ENCODE peak calls at places on chromosome 5, in six cellular contexts. One of them, this sample, is unnamed.

GRCh38 chr5:133990396-133990795 is 14.4 kb downstream of the VDAC1 start:
- DNase-seq in C1 segment of cervical spinal cord: no peak
- DNase-seq in T-helper 9 cell: no peak
- DNase-seq in T follicular helper cell: no peak
- DNase-seq in A549: no peak
- DNase-seq in BJ: no peak
- DNase-seq in this sample: no peak

GRCh38 chr5:5221731-5222130 is 81.6 kb downstream of the ADAMTS16 start:
- DNase-seq in C1 segment of cervical spinal cord: no peak
- DNase-seq in T-helper 9 cell: no peak
- DNase-seq in T follicular helper cell: no peak
- DNase-seq in A549: no peak
- DNase-seq in BJ: peak; percentile 47
- DNase-seq in this sample: no peak

GRCh38 chr5:104659497-104659896 is 1096.9 kb upstream of the NUDT12 start:
- DNase-seq in C1 segment of cervical spinal cord: no peak
- DNase-seq in T-helper 9 cell: no peak
- DNase-seq in T follicular helper cell: no peak
- DNase-seq in A549: no peak
- DNase-seq in BJ: no peak
- DNase-seq in this sample: no peak

GRCh38 chr5:96331210-96331609 is 101.8 kb downstream of the PCSK1 start:
- DNase-seq in C1 segment of cervical spinal cord: no peak
- DNase-seq in T-helper 9 cell: no peak
- DNase-seq in T follicular helper cell: no peak
- DNase-seq in A549: no peak
- DNase-seq in BJ: no peak
- DNase-seq in this sample: no peak

GRCh38 chr5:125981016-125981415 is 442.2 kb upstream of the GRAMD2B start:
- DNase-seq in C1 segment of cervical spinal cord: no peak
- DNase-seq in T-helper 9 cell: no peak
- DNase-seq in T follicular helper cell: no peak
- DNase-seq in A549: no peak
- DNase-seq in BJ: no peak
- DNase-seq in this sample: no peak

GRCh38 chr5:10036136-10036535 is 213.6 kb downstream of the ATPSCKMT start:
- DNase-seq in C1 segment of cervical spinal cord: no peak
- DNase-seq in T-helper 9 cell: no peak
- DNase-seq in T follicular helper cell: no peak
- DNase-seq in A549: no peak
- DNase-seq in BJ: no peak
- DNase-seq in this sample: no peak

GRCh38 chr5:171418316-171418981 is 998 bp upstream of the FGF18 start:
- DNase-seq in C1 segment of cervical spinal cord: peak; percentile 22
- DNase-seq in T-helper 9 cell: peak; percentile 27
- DNase-seq in T follicular helper cell: peak; percentile 20
- DNase-seq in A549: peak; percentile 96
- DNase-seq in BJ: peak; percentile 11
- DNase-seq in this sample: peak; percentile 24

GRCh38 chr5:100676807-100677631 is 141.8 kb downstream of the FAM174A start:
- DNase-seq in C1 segment of cervical spinal cord: no peak
- DNase-seq in T-helper 9 cell: no peak
- DNase-seq in T follicular helper cell: no peak
- DNase-seq in A549: no peak
- DNase-seq in BJ: no peak
- DNase-seq in this sample: no peak

GRCh38 chr5:134370306-134370870 is 981 bp upstream of the UBE2B start:
- DNase-seq in C1 segment of cervical spinal cord: no peak
- DNase-seq in T-helper 9 cell: no peak
- DNase-seq in T follicular helper cell: no peak
- DNase-seq in A549: no peak
- DNase-seq in BJ: no peak
- DNase-seq in this sample: no peak

GRCh38 chr5:96342581-96342980 is 90.5 kb downstream of the PCSK1 start:
- DNase-seq in C1 segment of cervical spinal cord: no peak
- DNase-seq in T-helper 9 cell: no peak
- DNase-seq in T follicular helper cell: no peak
- DNase-seq in A549: no peak
- DNase-seq in BJ: no peak
- DNase-seq in this sample: no peak

This sample was measured in T-cell.